ENCODE peak calls at places on chromosomes 4 and X, in ten cellular contexts. E is epithelial cell of esophagus, Y is CD14-positive monocyte, O is left lung, Z is foreskin keratinocyte, V is dorsolateral prefrontal cortex, F is astrocyte, B is heart left ventricle, X is OCI-LY7, Q is GM23338. K is an unnamed sample.

GRCh38 chr4:86129546-86129945 is 230.3 kb downstream of the MAPK10 start:
- DNase-seq in Y (no peak), F (no peak), Q (no peak), B (no peak), V (no peak), X (no peak), E (no peak), O (no peak), Z (no peak), K (no peak)

GRCh38 chr4:128394778-128395177 is 107.2 kb upstream of the PGRMC2 start:
- DNase-seq in O (no peak), Z (no peak), Y (no peak), Q (no peak), F (peak), V (no peak), X (no peak), E (no peak), B (no peak), K (no peak)

GRCh38 chrX:111869639-111870034 is 6.3 kb upstream of the TRPC5OS start:
- DNase-seq in X (peak), F (peak), Q (peak), O (no peak), V (no peak), Z (no peak), B (no peak), E (peak), Y (no peak), K (peak)

GRCh38 chrX:31590581-31591113 is 518.8 kb upstream of the FTHL17 start:
- DNase-seq in B (no peak), O (no peak), X (no peak), F (peak), Z (no peak), E (peak), Y (no peak), V (no peak), Q (no peak), K (no peak)

GRCh38 chrX:85139422-85139821 is 104.2 kb downstream of the SATL1 start:
- DNase-seq in E (no peak), Z (no peak), Q (no peak), O (no peak), F (no peak), X (no peak), B (no peak), Y (no peak), V (no peak), K (no peak)

GRCh38 chrX:6210230-6210629 is 18.4 kb downstream of the NLGN4X start:
- DNase-seq in V (no peak), Q (no peak), Y (no peak), F (no peak), E (no peak), O (no peak), X (no peak), B (no peak), Z (no peak), K (no peak)

GRCh38 chr4:120749445-120750151 is 172.9 kb downstream of the PRDM5 start:
- DNase-seq in O (peak), X (peak), Y (no peak), F (no peak), E (no peak), B (no peak), V (no peak), Z (no peak), Q (no peak), K (no peak)

GRCh38 chr4:98851806-98852205 is 77.1 kb downstream of the EIF4E start:
- DNase-seq in Z (no peak), O (no peak), Y (no peak), X (no peak), Q (peak), B (no peak), E (no peak), V (no peak), F (peak), K (no peak)

GRCh38 chr4:76585897-76586360 is 150.9 kb downstream of the SHROOM3 start:
- DNase-seq in V (peak), O (peak), F (peak), Z (peak), E (peak), Q (peak), X (no peak), Y (no peak), B (peak), K (peak)

GRCh38 chr4:39568805-39569204 is 41.6 kb upstream of the UGDH start:
- DNase-seq in E (peak), Z (peak), V (no peak), Y (no peak), F (no peak), B (no peak), X (peak), Q (no peak), O (no peak), K (no peak)

GRCh38 chr4:57832083-57832482 is 721.9 kb upstream of the IGFBP7 start:
- DNase-seq in O (no peak), F (no peak), V (no peak), Y (no peak), Z (no peak), B (no peak), E (no peak), X (no peak), Q (no peak), K (no peak)

GRCh38 chrX:24282381-24283121 is 31.3 kb downstream of the SUPT20HL2 start:
- DNase-seq in O (no peak), Z (no peak), Q (peak), X (peak), B (no peak), Y (no peak), E (no peak), F (no peak), V (no peak), K (no peak)

DNA sequence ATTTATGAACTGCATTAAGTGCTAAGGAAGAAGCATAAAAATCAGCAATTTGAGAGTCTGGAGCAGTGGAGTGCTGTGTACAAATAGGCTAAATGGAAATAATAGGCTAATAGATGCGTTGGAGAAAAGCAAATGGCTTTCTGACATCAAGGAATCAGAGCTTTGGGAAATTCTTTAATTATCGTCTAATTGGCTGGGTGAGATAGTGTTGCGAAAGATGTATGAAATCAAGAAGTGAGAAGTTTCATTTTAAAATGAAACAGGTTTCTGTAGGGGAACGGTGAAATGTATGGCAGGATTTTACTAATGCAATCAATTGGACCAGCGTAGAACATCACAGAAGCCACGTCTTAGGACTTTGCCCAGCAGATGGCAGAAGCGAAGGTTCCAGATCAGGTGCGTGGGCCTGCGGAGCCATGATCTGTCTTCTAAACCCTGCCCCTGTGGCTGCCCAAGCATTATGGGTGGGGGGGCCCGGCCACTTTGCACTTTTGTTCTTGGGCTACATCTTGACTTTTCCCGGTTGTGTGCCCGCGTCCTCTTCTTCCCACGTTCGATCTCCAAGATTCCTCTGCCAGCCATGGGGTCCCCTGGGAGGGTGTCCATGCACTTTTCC is 118.5 kb upstream of the SHISA3 start:
- DNase-seq in Y (no peak), X (no peak), Z (no peak), O (no peak), F (no peak), Q (peak), V (no peak), E (no peak), B (no peak), K (no peak)
- TF ChIP-seq CTCF in Y (no peak), X (no peak), Z (no peak), O (no peak), F (no peak), Q (peak), V (no peak), E (no peak), B (no peak), K (peak)

GRCh38 chr4:52915131-52915645 is 53.1 kb downstream of the RASL11B start:
- DNase-seq in Z (no peak), Q (no peak), Y (no peak), X (no peak), B (no peak), E (no peak), O (no peak), F (no peak), V (no peak), K (no peak)

GRCh38 chr4:52914051-52914605 is 52.0 kb downstream of the RASL11B start:
- DNase-seq in Q (no peak), O (no peak), V (no peak), B (no peak), Y (no peak), X (no peak), Z (no peak), F (peak), E (peak), K (no peak)

GRCh38 chr4:52910115-52910514 is 48.0 kb downstream of the RASL11B start:
- DNase-seq in E (no peak), Q (peak), F (no peak), X (no peak), B (no peak), Z (no peak), Y (no peak), O (no peak), V (no peak), K (no peak)

GRCh38 chr4:52912608-52913007 is 50.5 kb downstream of the RASL11B start:
- DNase-seq in V (no peak), Q (no peak), B (no peak), X (no peak), O (no peak), Y (no peak), F (peak), E (no peak), Z (no peak), K (no peak)

GRCh38 chr4:52911684-52912294 is 49.7 kb downstream of the RASL11B start:
- DNase-seq in F (peak), V (peak), O (peak), Q (peak), E (peak), Z (peak), X (peak), Y (peak), B (peak), K (peak)
- TF ChIP-seq CTCF in F (peak), V (peak), O (peak), Q (peak), E (peak), Z (peak), X (peak), Y (peak), B (peak), K (peak)

GRCh38 chrX:41045960-41046567 is 39.2 kb upstream of the USP9X start:
- DNase-seq in O (no peak), Z (no peak), B (no peak), X (no peak), F (peak), Y (no peak), Q (peak), E (no peak), V (no peak), K (no peak)

GRCh38 chrX:41051303-41051702 is 33.9 kb upstream of the USP9X start:
- DNase-seq in V (no peak), F (no peak), Z (no peak), E (no peak), Y (no peak), Q (no peak), B (no peak), X (no peak), O (no peak), K (no peak)

GRCh38 chrX:41047878-41048534 is 37.2 kb upstream of the USP9X start:
- DNase-seq in V (no peak), O (no peak), Y (no peak), E (no peak), Q (no peak), B (no peak), F (no peak), X (no peak), Z (no peak), K (no peak)

GRCh38 chrX:41050359-41050758 is 34.9 kb upstream of the USP9X start:
- DNase-seq in X (no peak), B (no peak), V (no peak), F (no peak), O (no peak), Z (no peak), Y (no peak), E (no peak), Q (no peak), K (no peak)
- TF ChIP-seq CTCF in X (no peak), B (no peak), V (no peak), F (no peak), O (no peak), Z (no peak), Y (no peak), E (no peak), Q (no peak), K (no peak)

GRCh38 chrX:53171356-53171755 is 53.7 kb downstream of the KDM5C start:
- DNase-seq in X (no peak), E (no peak), Z (no peak), V (no peak), B (no peak), Y (no peak), Q (no peak), O (no peak), F (no peak), K (no peak)
- TF ChIP-seq CTCF in X (no peak), E (no peak), Z (peak), V (no peak), B (no peak), Y (no peak), Q (peak), O (no peak), F (no peak), K (no peak)

DNA sequence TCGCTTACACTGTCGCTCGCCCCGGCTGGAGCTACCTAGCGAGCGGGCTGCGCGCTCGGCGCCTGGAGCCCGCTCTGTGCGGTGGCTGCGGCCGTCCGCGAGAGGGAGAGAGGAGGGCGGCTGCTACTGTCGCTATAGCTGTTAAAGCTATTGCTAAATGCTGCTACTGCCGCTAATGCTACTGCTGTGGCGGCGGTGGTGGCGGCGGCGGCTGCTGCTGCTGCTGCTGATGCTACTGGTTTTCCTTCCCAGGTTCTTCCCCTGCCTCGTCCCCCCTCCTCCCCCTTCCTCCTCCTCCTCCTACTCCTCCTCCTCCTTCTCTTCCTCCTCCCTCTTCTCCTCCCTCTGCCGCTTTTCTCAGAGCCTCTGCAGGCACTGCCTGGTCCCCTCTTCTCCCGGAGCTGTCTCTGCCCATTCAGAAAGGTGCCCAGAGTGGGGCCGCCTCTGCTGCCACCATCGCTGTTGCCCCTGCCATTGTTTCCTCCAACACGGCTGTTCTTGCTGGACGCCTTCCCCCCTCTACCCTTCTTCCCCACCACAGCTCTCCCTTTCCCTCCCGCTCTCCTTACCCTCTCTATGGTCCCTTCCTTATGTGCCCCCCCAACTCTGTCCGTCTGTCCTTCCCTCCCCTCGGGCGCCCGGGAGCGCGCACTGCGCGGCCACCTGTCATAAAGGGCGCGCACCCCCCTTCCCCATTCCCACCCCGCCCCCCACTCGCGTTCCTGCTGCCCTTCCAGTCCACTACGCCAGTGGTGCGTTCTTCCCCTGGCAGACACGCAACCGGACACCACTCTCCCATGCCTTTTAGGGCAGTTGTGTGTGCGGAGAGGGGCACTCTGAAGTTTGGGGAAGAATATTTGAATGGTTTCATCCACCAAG is at the start of gene NEXMIF:
- DNase-seq in V (peak), X (no peak), F (peak), E (peak), B (peak), O (no peak), Q (peak), Y (no peak), Z (peak), K (peak)
- TF ChIP-seq CTCF in V (no peak), X (no peak), F (no peak), E (peak), B (no peak), O (no peak), Q (no peak), Y (no peak), Z (peak), K (peak)

DNA sequence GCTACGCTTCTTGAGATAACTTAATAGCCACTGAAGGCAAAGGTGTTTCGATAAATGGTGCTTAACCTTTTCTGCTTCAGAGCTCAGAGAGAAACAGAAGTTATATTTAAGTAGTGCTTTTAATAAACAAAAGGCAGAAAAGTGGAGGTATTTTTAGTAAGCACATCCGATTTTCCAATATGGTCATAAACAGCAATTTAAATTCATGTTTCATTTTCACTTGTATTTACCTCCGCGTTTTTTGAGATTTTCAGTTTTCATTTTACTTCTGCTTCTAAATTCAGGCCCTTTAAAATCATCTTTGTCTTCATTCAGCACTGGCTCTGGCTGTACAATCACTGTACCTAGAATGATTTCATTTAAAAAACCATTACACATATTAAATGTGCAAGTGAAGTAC is 92.4 kb downstream of the ATRX start:
- DNase-seq in B (no peak), Q (no peak), F (no peak), X (peak), O (no peak), Z (no peak), E (no peak), Y (no peak), V (no peak), K (no peak)
- TF ChIP-seq CTCF in B (no peak), Q (no peak), F (no peak), X (no peak), O (no peak), Z (no peak), E (no peak), Y (no peak), V (no peak), K (no peak)

GRCh38 chrX:69503228-69503834 is 795 bp upstream of the NALF2 start:
- DNase-seq in F (no peak), V (no peak), Y (no peak), Z (no peak), X (peak), O (no peak), Q (peak), B (no peak), E (no peak), K (no peak)
- TF ChIP-seq CTCF in F (no peak), V (peak), Y (no peak), Z (no peak), X (peak), O (no peak), Q (peak), B (peak), E (no peak), K (peak)

K was measured in progenitor cell of endocrine pancreas.